ENCODE peak calls at places on chromosomes 7 and 10, in seven cellular contexts. B is astrocyte of the spinal cord; N is CD8-positive, alpha-beta T cell; I is uterus; R is psoas muscle; X is astrocyte of the cerebellum; K is GM12865. H is an unnamed sample.

GRCh38 chr10:71865561-71866041 is 14.6 kb upstream of the PSAP start:
- DNase-seq in B (no peak), N (no peak), I (no peak), R (no peak), X (no peak), K (no peak), H (no peak)

GRCh38 chr7:148563583-148564274 is 26.8 kb upstream of the C7orf33 start:
- DNase-seq in B (no peak), N (no peak), I (no peak), R (no peak), X (no peak), K (peak), H (no peak)

GRCh38 chr7:139650429-139651100 is 127.1 kb downstream of the CLEC2L start:
- DNase-seq in B (no peak), N (no peak), I (no peak), R (no peak), X (no peak), K (peak), H (no peak)

GRCh38 chr7:1706381-1706720 is 36.3 kb downstream of the ELFN1 start:
- DNase-seq in B (no peak), N (no peak), I (no peak), R (no peak), X (no peak), K (no peak), H (no peak)

GRCh38 chr10:126638542-126638941 is 32.0 kb downstream of the C10orf90 start:
- DNase-seq in B (no peak), N (no peak), I (no peak), R (no peak), X (no peak), K (no peak), H (no peak)

GRCh38 chr7:25860206-25860881 is 291.7 kb upstream of the NFE2L3 start:
- DNase-seq in B (peak), N (no peak), I (no peak), R (no peak), X (no peak), K (no peak), H (no peak)

GRCh38 chr7:101900103-101900502 is 82.7 kb downstream of the CUX1 start:
- DNase-seq in B (no peak), N (no peak), I (no peak), R (peak), X (no peak), K (no peak), H (no peak)

GRCh38 chr7:114026486-114027089 is 107.8 kb upstream of the PPP1R3A start:
- DNase-seq in B (peak), N (no peak), I (no peak), R (no peak), X (peak), K (peak), H (no peak)

DNA sequence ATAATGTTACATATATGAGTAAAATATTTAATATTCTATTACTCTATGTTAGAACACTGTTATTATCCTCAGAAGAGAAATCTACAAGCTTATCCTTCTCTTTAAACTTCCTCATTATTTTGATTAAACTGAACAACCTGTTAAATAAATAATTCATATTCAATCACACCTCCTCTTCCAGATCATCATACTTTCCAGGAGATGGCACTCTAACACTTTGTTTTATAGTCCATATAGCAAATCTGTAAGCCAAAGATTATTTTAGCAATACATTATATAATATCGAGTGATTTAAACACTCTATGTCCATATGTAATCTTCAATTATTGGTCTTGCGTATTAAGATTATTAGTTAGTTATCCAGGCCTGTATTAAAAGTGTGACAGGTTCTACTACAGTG is 694.1 kb downstream of the ANKRD7 start:
- DNase-seq in B (peak), N (no peak), I (no peak), R (no peak), X (peak), K (peak), H (no peak)
- TF ChIP-seq CTCF in B (peak), N (no peak), I (no peak), R (no peak), X (peak), K (no peak), H (no peak)

GRCh38 chr7:135362871-135363270 is 129.2 kb downstream of the STRA8 start:
- DNase-seq in B (no peak), N (no peak), I (no peak), R (no peak), X (no peak), K (no peak), H (no peak)
- TF ChIP-seq CTCF in B (peak), N (no peak), I (no peak), R (no peak), X (no peak), K (no peak), H (no peak)

GRCh38 chr10:93095225-93095624 is 21.5 kb downstream of the CYP26A1 start:
- DNase-seq in B (no peak), N (no peak), I (no peak), R (no peak), X (no peak), K (no peak), H (no peak)
- TF ChIP-seq CTCF in B (no peak), N (no peak), I (no peak), R (no peak), X (no peak), K (no peak), H (no peak)

GRCh38 chr7:42105541-42106349 is 131.3 kb downstream of the GLI3 start:
- DNase-seq in B (no peak), N (no peak), I (no peak), R (no peak), X (no peak), K (no peak), H (no peak)
- TF ChIP-seq CTCF in B (no peak), N (no peak), I (no peak), R (no peak), X (no peak), K (no peak), H (no peak)

GRCh38 chr10:130234171-130234965 is 98.2 kb downstream of the GLRX3 start:
- DNase-seq in B (no peak), N (no peak), I (no peak), R (no peak), X (no peak), K (no peak), H (no peak)
- TF ChIP-seq CTCF in B (no peak), N (no peak), I (no peak), R (no peak), X (no peak), K (no peak), H (no peak)

H was measured in activated B cell treated with CpG ODN at 0.5 μM for 24 hours.